ENCODE peak calls at places on chromosomes 7 and 10, in eight cellular contexts. One of them, this sample, is unnamed.

GRCh38 chr7:52956379-52956915 is 79.0 kb upstream of the POM121L12 start:
- DNase-seq in right cardiac atrium: no peak
- DNase-seq in non-pigmented ciliary epithelial cell: no peak
- DNase-seq in CMK: no peak
- DNase-seq in breast epithelium: no peak
- DNase-seq in activated CD4-positive, alpha-beta T cell treated with anti-CD3 and anti-CD28 coated beads for 24 hours: no peak
- DNase-seq in GM03348: no peak
- DNase-seq in AG08396: no peak
- DNase-seq in this sample: no peak

GRCh38 chr10:113614304-113614703 is 49.5 kb downstream of the NRAP start:
- DNase-seq in right cardiac atrium: no peak
- DNase-seq in non-pigmented ciliary epithelial cell: no peak
- DNase-seq in CMK: no peak
- DNase-seq in breast epithelium: no peak
- DNase-seq in activated CD4-positive, alpha-beta T cell treated with anti-CD3 and anti-CD28 coated beads for 24 hours: no peak
- DNase-seq in GM03348: no peak
- DNase-seq in AG08396: no peak
- DNase-seq in this sample: no peak

GRCh38 chr10:101767966-101768790 is 7.7 kb downstream of the FGF8 start:
- DNase-seq in right cardiac atrium: no peak
- DNase-seq in non-pigmented ciliary epithelial cell: no peak
- DNase-seq in CMK: no peak
- DNase-seq in breast epithelium: no peak
- DNase-seq in activated CD4-positive, alpha-beta T cell treated with anti-CD3 and anti-CD28 coated beads for 24 hours: no peak
- DNase-seq in GM03348: no peak
- DNase-seq in AG08396: no peak
- DNase-seq in this sample: no peak

GRCh38 chr7:10919923-10920322 is 53.7 kb upstream of the PHF14 start:
- DNase-seq in right cardiac atrium: no peak
- DNase-seq in non-pigmented ciliary epithelial cell: no peak
- DNase-seq in CMK: no peak
- DNase-seq in breast epithelium: no peak
- DNase-seq in activated CD4-positive, alpha-beta T cell treated with anti-CD3 and anti-CD28 coated beads for 24 hours: no peak
- DNase-seq in GM03348: no peak
- DNase-seq in AG08396: no peak
- DNase-seq in this sample: no peak

GRCh38 chr7:82789883-82790609 is 346.5 kb upstream of the CACNA2D1 start:
- DNase-seq in right cardiac atrium: no peak
- DNase-seq in non-pigmented ciliary epithelial cell: no peak
- DNase-seq in CMK: no peak
- DNase-seq in breast epithelium: no peak
- DNase-seq in activated CD4-positive, alpha-beta T cell treated with anti-CD3 and anti-CD28 coated beads for 24 hours: no peak
- DNase-seq in GM03348: peak; percentile 1
- DNase-seq in AG08396: no peak
- DNase-seq in this sample: no peak

GRCh38 chr7:2558620-2559282 is at the start of gene IQCE:
- DNase-seq in right cardiac atrium: peak; percentile 99
- DNase-seq in non-pigmented ciliary epithelial cell: no peak
- DNase-seq in CMK: peak; percentile 75
- DNase-seq in breast epithelium: peak; percentile 76
- DNase-seq in activated CD4-positive, alpha-beta T cell treated with anti-CD3 and anti-CD28 coated beads for 24 hours: peak; percentile 86
- DNase-seq in GM03348: peak; percentile 99
- DNase-seq in AG08396: peak; percentile 97
- DNase-seq in this sample: peak; percentile 51

GRCh38 chr10:126842836-126843235 is 62.4 kb upstream of the DOCK1 start:
- DNase-seq in right cardiac atrium: no peak
- DNase-seq in non-pigmented ciliary epithelial cell: no peak
- DNase-seq in CMK: no peak
- DNase-seq in breast epithelium: no peak
- DNase-seq in activated CD4-positive, alpha-beta T cell treated with anti-CD3 and anti-CD28 coated beads for 24 hours: no peak
- DNase-seq in GM03348: no peak
- DNase-seq in AG08396: no peak
- DNase-seq in this sample: no peak

GRCh38 chr10:8183241-8183704 is 128.8 kb downstream of the GATA3 start:
- DNase-seq in right cardiac atrium: no peak
- DNase-seq in non-pigmented ciliary epithelial cell: peak; percentile 20
- DNase-seq in CMK: no peak
- DNase-seq in breast epithelium: no peak
- DNase-seq in activated CD4-positive, alpha-beta T cell treated with anti-CD3 and anti-CD28 coated beads for 24 hours: peak; percentile 3
- DNase-seq in GM03348: no peak
- DNase-seq in AG08396: no peak
- DNase-seq in this sample: no peak

GRCh38 chr7:138667535-138667934 is 33.6 kb downstream of the SVOPL start:
- DNase-seq in right cardiac atrium: no peak
- DNase-seq in non-pigmented ciliary epithelial cell: no peak
- DNase-seq in CMK: no peak
- DNase-seq in breast epithelium: no peak
- DNase-seq in activated CD4-positive, alpha-beta T cell treated with anti-CD3 and anti-CD28 coated beads for 24 hours: no peak
- DNase-seq in GM03348: no peak
- DNase-seq in AG08396: no peak
- DNase-seq in this sample: no peak

GRCh38 chr10:7409732-7410168 is 1.1 kb downstream of the SFMBT2 start:
- DNase-seq in right cardiac atrium: no peak
- DNase-seq in non-pigmented ciliary epithelial cell: no peak
- DNase-seq in CMK: no peak
- DNase-seq in breast epithelium: no peak
- DNase-seq in activated CD4-positive, alpha-beta T cell treated with anti-CD3 and anti-CD28 coated beads for 24 hours: no peak
- DNase-seq in GM03348: no peak
- DNase-seq in AG08396: no peak
- DNase-seq in this sample: no peak

GRCh38 chr10:94123253-94123995 is 129.7 kb downstream of the PLCE1 start:
- DNase-seq in right cardiac atrium: no peak
- DNase-seq in non-pigmented ciliary epithelial cell: no peak
- DNase-seq in CMK: no peak
- DNase-seq in breast epithelium: no peak
- DNase-seq in activated CD4-positive, alpha-beta T cell treated with anti-CD3 and anti-CD28 coated beads for 24 hours: no peak
- DNase-seq in GM03348: peak; percentile 87
- DNase-seq in AG08396: peak; percentile 79
- DNase-seq in this sample: peak; percentile 83